ENCODE peak calls at places on chromosome 4, in seven cellular contexts. H is A549, Y is astrocyte of the spinal cord, O is cardiac muscle cell, D is GM13977, C is GM23338, I is GM10248. N is an unnamed sample.

GRCh38 chr4:91064157-91064853 is 937.1 kb downstream of the CCSER1 start:
- DNase-seq in H (peak), Y (peak), O (peak), D (no peak), C (peak), I (no peak), N (peak)

GRCh38 chr4:14620567-14621138 is 381.6 kb upstream of the CPEB2 start:
- DNase-seq in H (no peak), Y (no peak), O (no peak), D (no peak), C (peak), I (no peak), N (no peak)

GRCh38 chr4:87559090-87559837 is 30.1 kb upstream of the SPARCL1 start:
- DNase-seq in H (no peak), Y (no peak), O (peak), D (no peak), C (peak), I (no peak), N (no peak)

GRCh38 chr4:53959373-53959772 is 105.0 kb downstream of the CHIC2 start:
- DNase-seq in H (no peak), Y (no peak), O (no peak), D (no peak), C (no peak), I (no peak), N (no peak)

GRCh38 chr4:71187399-71188196 is 151.2 kb upstream of the SLC4A4 start:
- DNase-seq in H (peak), Y (peak), O (peak), D (peak), C (no peak), I (peak), N (peak)

GRCh38 chr4:6277139-6277802 is 7.6 kb downstream of the WFS1 start:
- DNase-seq in H (no peak), Y (no peak), O (no peak), D (no peak), C (no peak), I (no peak), N (no peak)

GRCh38 chr4:67751260-67751659 is 2.9 kb downstream of the GNRHR start:
- DNase-seq in H (no peak), Y (peak), O (no peak), D (no peak), C (no peak), I (no peak), N (no peak)

GRCh38 chr4:142883433-142883832 is 37.3 kb upstream of the INPP4B start:
- DNase-seq in H (peak), Y (peak), O (peak), D (no peak), C (peak), I (no peak), N (peak)

GRCh38 chr4:173793937-173794510 is 264.0 kb upstream of the HAND2 start:
- DNase-seq in H (no peak), Y (peak), O (no peak), D (no peak), C (no peak), I (no peak), N (no peak)

GRCh38 chr4:40672528-40673522 is 43.2 kb upstream of the RBM47 start:
- DNase-seq in H (peak), Y (peak), O (no peak), D (peak), C (peak), I (peak), N (no peak)

DNA sequence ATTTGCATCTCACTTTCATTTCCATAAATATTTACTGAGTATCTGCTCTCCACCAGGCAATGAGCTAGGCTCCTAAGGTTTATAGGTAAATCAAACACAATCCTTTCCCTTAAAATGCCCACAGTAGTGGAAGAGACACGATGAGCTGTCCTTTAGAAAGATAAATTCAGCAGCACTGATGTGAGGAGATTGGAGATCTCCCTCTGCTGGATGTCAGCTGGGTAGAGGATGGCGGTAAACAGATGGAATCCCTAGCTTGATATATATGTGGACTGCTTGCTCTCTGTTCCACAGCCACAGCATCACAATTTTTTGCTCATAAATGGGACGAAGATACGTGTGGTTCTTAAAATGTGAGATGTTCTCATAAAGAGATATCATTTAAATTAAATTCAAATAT is 216.4 kb upstream of the RASGEF1B start:
- DNase-seq in H (peak), Y (no peak), O (no peak), D (no peak), C (peak), I (no peak), N (no peak)
- TF ChIP-seq CTCF in H (no peak), Y (peak), O (peak), D (no peak), C (peak), I (no peak), N (no peak)

DNA sequence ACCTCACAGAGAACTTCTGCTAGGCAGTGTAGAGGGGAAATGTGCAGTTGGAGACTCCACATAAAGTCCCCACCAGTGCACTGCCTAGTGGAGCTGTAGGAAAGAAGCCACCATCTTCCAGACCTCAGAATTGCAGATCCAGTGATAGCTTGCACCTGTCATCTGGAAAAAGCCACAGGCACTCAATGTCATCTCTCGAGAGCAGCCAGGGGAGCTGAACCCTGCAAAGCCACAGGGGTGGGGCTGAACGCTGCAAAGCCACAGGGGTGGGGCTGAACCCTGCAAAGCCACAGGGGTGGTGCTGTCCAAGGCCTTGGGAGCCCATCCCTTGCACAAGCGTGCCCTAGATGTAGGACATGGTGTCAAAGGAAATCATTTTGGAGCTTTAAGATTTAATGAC is 1226.3 kb downstream of the PCDH7 start:
- DNase-seq in H (no peak), Y (no peak), O (no peak), D (no peak), C (no peak), I (no peak), N (no peak)
- TF ChIP-seq CTCF in H (no peak), Y (no peak), O (no peak), D (no peak), C (no peak), I (no peak), N (no peak)

DNA sequence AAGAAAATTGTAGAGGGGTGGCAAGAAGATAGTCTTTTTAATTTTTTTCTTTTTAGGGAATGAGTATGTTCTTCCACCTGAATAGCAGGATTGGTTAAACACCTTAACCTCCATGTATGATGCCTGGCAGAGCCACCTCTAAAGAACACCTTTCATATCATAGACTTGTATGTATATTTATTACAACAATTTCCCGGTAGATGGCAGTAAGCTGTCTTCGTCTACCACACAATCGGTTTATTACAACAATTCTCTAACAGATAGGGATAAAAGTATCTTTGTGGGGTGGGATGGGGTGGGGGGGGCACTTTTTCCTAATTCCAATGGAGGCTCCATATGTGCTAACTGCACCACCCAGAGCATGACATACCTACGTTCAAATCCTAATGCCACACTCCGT is 255.5 kb downstream of the LDB2 start:
- DNase-seq in H (no peak), Y (no peak), O (no peak), D (no peak), C (no peak), I (no peak), N (no peak)
- TF ChIP-seq CTCF in H (peak), Y (no peak), O (no peak), D (no peak), C (no peak), I (no peak), N (no peak)

DNA sequence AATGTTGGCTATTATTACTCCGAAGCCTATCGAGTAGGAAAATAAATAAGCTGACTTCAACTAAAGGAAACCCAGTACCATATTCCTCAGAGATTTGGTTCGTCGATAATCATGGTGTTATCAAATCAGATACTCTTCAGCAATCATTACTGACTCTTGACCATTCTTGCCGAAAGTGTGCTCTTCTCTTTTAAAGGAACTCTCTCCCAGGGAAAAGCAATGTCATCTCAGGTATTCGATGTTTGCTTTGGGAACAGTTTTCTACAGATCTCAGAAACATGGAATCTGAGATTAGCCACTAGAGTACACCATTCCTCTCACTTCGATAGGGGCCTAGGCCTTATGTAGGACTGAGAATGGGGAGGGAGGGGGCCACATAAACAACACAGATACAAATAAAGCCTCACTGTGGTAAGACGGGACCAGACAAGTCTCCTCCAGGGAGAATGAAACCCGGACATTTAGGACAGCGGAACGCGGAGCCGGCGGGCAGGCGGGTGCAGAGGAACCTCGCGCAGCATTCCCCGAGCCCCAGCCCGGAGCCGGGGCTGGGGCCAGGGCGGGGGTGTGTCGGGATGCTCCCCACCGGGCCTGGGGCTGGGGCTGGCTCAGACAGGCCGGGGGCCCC is 586 bp downstream of the DNAJB14 start:
- DNase-seq in H (peak), Y (peak), O (peak), D (peak), C (peak), I (peak), N (no peak)
- TF ChIP-seq CTCF in H (no peak), Y (no peak), O (no peak), D (no peak), C (no peak), I (no peak), N (no peak)

GRCh38 chr4:24793219-24794005 is 2.0 kb upstream of the SOD3 start:
- DNase-seq in H (peak), Y (no peak), O (peak), D (no peak), C (peak), I (no peak), N (no peak)
- TF ChIP-seq CTCF in H (peak), Y (peak), O (peak), D (no peak), C (peak), I (no peak), N (peak)